ENCODE peak calls at places on chromosomes 4 and X, in seven cellular contexts. Y is fibroblast of lung, A is breast epithelium, D is foreskin keratinocyte, N is GM23338, L is iPS DF 6.9, Z is H9. J is an unnamed sample.

GRCh38 chr4:17155486-17155885 is 257.0 kb upstream of the LDB2 start:
- DNase-seq in Y (no peak), A (no peak), D (no peak), N (no peak), L (no peak), Z (no peak), J (no peak)

GRCh38 chr4:180434131-180434895 is 1808.9 kb upstream of the TENM3 start:
- DNase-seq in Y (no peak), A (no peak), D (peak), N (no peak), L (no peak), Z (no peak), J (peak)

GRCh38 chrX:94831364-94831763 is 1157.4 kb downstream of the FAM133A start:
- DNase-seq in Y (peak), A (no peak), D (no peak), N (peak), L (no peak), Z (no peak), J (no peak)

GRCh38 chrX:103347682-103348397 is 8.5 kb upstream of the TCEAL9 start:
- DNase-seq in Y (no peak), A (no peak), D (no peak), N (peak), L (no peak), Z (peak), J (no peak)

GRCh38 chr4:97279410-97279809 is 863.9 kb downstream of the STPG2 start:
- DNase-seq in Y (no peak), A (no peak), D (no peak), N (no peak), L (no peak), Z (no peak), J (no peak)

GRCh38 chrX:154750301-154751120 is at the start of gene GAB3:
- DNase-seq in Y (no peak), A (no peak), D (no peak), N (peak), L (no peak), Z (no peak), J (no peak)

GRCh38 chr4:26782168-26782829 is 78.3 kb upstream of the STIM2 start:
- DNase-seq in Y (no peak), A (no peak), D (no peak), N (no peak), L (no peak), Z (no peak), J (no peak)

GRCh38 chr4:186021461-186022167 is 47.3 kb upstream of the TLR3 start:
- DNase-seq in Y (peak), A (no peak), D (no peak), N (peak), L (peak), Z (peak), J (no peak)

GRCh38 chrX:119655125-119655524 is 37.8 kb downstream of the SEPTIN6 start:
- DNase-seq in Y (peak), A (no peak), D (peak), N (no peak), L (no peak), Z (no peak), J (peak)

GRCh38 chr4:41656572-41657301 is 91.8 kb downstream of the PHOX2B start:
- DNase-seq in Y (no peak), A (no peak), D (no peak), N (no peak), L (no peak), Z (no peak), J (no peak)

GRCh38 chr4:107913283-107913899 is 18.0 kb upstream of the CYP2U1 start:
- DNase-seq in Y (peak), A (no peak), D (no peak), N (peak), L (no peak), Z (no peak), J (peak)

GRCh38 chr4:123077330-123077729 is 154.9 kb upstream of the NUDT6 start:
- DNase-seq in Y (no peak), A (no peak), D (no peak), N (no peak), L (no peak), Z (no peak), J (no peak)

GRCh38 chrX:119990409-119990994 is 47.0 kb upstream of the NKAP start:
- DNase-seq in Y (no peak), A (no peak), D (no peak), N (no peak), L (no peak), Z (peak), J (no peak)

GRCh38 chr4:109820563-109820962 is 5.0 kb downstream of the GAR1 start:
- DNase-seq in Y (peak), A (no peak), D (no peak), N (no peak), L (no peak), Z (no peak), J (no peak)

GRCh38 chr4:41934813-41935651 is at the start of gene TMEM33:
- DNase-seq in Y (peak), A (peak), D (peak), N (peak), L (peak), Z (peak), J (peak)

GRCh38 chrX:155612312-155613224 is at the start of gene TMLHE:
- DNase-seq in Y (peak), A (peak), D (peak), N (peak), L (no peak), Z (peak), J (no peak)

GRCh38 chr4:184526228-184526627 is 51.9 kb upstream of the IRF2 start:
- DNase-seq in Y (no peak), A (no peak), D (no peak), N (no peak), L (no peak), Z (no peak), J (no peak)

GRCh38 chr4:147174561-147174960 is 228.9 kb upstream of the TTC29 start:
- DNase-seq in Y (no peak), A (no peak), D (no peak), N (no peak), L (no peak), Z (no peak), J (no peak)

GRCh38 chr4:187940299-187940698 is 55.3 kb upstream of the ZFP42 start:
- DNase-seq in Y (no peak), A (no peak), D (no peak), N (no peak), L (no peak), Z (no peak), J (no peak)

GRCh38 chr4:72430988-72431387 is 138.0 kb downstream of the ADAMTS3 start:
- DNase-seq in Y (no peak), A (no peak), D (no peak), N (no peak), L (no peak), Z (no peak), J (no peak)

GRCh38 chr4:130703211-130703920 is 1607.4 kb downstream of the C4orf33 start:
- DNase-seq in Y (no peak), A (no peak), D (peak), N (no peak), L (no peak), Z (no peak), J (peak)

GRCh38 chr4:158861281-158861680 is 92.5 kb downstream of the FNIP2 start:
- DNase-seq in Y (no peak), A (no peak), D (no peak), N (no peak), L (no peak), Z (no peak), J (no peak)

GRCh38 chr4:85748654-85749053 is 273.7 kb downstream of the ARHGAP24 start:
- DNase-seq in Y (no peak), A (no peak), D (no peak), N (no peak), L (no peak), Z (no peak), J (no peak)
- H3K27ac ChIP-seq in Y (no peak), A (no peak), D (no peak), N (no peak), L (no peak), Z (no peak), J (no peak)

DNA sequence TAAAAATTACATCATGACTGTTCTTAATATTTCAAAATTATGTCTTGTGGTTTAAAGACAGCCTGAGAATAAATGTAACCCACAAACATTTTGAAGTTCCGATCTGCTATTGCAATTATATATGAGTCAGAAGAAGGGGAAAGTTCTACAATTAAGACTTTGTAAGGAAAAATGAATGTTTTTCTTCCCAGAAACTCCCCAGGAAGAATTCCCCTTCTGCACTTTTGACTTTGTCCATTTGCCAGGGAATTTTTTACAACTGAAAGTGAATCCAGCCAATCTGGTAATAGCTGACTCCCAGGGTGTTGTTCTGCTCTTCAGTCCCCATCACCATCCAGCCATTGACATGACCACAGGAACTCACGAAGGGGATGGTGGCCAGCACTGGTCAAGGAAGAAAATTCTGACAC is 61.6 kb upstream of the NOCT start:
- DNase-seq in Y (peak), A (no peak), D (peak), N (no peak), L (no peak), Z (no peak), J (no peak)
- H3K27ac ChIP-seq in Y (peak), A (peak), D (no peak), N (no peak), L (no peak), Z (no peak), J (no peak)

DNA sequence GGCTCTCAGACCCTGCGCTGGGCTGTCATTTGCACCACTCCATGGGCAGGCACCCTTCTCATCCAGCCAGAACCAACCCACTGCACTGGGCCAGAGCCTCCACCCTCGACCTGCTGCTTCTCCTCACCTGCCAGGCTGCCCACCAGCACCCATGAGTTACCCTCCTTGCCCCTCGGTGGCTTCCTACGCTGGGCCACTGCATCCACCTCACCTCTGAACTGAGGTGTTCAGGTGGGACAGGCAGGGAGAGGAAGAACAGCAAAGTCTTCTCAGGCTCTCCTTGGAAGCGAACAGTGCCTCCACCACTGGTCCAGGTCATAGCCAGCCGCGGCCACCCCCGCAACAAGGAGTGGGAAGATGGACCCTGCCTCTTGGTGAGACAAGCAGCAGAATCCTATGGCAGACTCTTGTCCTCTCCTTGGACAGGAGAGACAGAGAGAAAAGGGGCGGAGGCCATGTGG is 32.4 kb upstream of the HMX1 start:
- DNase-seq in Y (no peak), A (no peak), D (no peak), N (no peak), L (no peak), Z (no peak), J (no peak)
- H3K27ac ChIP-seq in Y (no peak), A (no peak), D (no peak), N (no peak), L (no peak), Z (no peak), J (no peak)

DNA sequence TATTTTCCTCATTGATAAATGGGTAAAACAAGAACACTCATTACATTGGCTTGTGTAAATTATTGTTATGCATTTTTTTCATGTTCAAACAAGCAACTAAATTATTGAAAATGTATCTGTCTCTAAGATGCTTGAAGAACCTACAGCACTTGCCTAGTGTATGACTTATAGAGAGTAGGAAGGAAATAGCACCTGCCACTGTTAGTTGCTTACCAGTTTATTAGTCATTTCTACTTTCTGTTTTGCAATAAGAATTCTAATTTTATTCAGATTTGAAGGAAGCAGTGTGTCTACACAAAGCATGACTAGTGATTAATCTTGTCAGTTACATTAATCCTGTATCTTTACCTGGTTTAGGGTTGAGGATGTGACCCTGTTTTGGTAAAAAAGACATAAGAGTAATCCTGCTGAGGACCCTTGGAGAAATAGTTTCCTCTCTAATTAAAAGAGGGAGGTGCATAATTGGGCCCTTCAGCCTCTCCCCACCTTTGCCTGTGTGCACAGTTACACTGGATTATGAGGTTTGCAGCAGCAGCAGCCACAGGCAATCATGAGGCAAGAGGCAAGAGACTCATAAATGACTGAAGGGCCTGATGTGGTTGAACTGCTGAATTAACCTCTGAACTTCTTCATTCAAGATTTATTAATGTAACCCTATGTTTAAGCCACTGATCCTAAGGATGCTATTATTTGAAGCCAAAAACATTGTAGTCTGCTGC is 1202.1 kb downstream of the ADGRL3 start:
- DNase-seq in Y (no peak), A (no peak), D (no peak), N (no peak), L (no peak), Z (no peak), J (no peak)
- H3K27ac ChIP-seq in Y (no peak), A (no peak), D (no peak), N (no peak), L (no peak), Z (no peak), J (no peak)

DNA sequence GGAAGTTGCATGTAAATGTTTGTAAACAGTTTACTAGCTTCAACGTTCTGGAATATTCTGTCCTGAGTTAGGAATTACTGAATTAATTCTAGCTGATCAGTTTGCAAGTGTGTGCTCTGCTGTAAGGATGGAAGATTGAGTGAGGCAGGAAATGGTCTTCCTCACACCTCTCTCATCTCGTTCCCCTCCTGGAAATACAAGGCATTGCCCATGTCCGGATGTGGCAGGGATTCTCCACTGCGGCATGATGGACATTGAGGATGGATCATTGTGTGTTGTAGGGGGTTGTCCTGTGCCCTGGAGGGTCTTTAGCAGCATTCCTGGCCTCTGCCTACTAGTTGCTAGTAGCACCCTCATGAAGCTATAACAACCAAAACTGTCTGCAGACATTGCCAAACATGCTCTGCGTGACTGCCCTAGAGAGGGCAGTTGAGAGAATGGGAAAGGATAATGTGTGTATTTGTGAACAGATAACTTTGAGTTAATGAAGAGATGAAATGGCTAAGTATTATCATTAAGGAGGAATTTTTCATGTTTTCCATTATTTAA is 12.6 kb downstream of the CA5B start:
- DNase-seq in Y (peak), A (no peak), D (no peak), N (no peak), L (no peak), Z (no peak), J (no peak)
- H3K27ac ChIP-seq in Y (peak), A (peak), D (no peak), N (no peak), L (no peak), Z (no peak), J (no peak)

GRCh38 chr4:57591073-57591472 is 480.9 kb upstream of the IGFBP7 start:
- DNase-seq in Y (no peak), A (no peak), D (no peak), N (no peak), L (no peak), Z (no peak), J (no peak)

GRCh38 chr4:57588557-57588956 is 478.4 kb upstream of the IGFBP7 start:
- DNase-seq in Y (no peak), A (no peak), D (no peak), N (no peak), L (no peak), Z (no peak), J (no peak)
- H3K27ac ChIP-seq in Y (no peak), A (no peak), D (no peak), N (no peak), L (no peak), Z (no peak), J (no peak)

DNA sequence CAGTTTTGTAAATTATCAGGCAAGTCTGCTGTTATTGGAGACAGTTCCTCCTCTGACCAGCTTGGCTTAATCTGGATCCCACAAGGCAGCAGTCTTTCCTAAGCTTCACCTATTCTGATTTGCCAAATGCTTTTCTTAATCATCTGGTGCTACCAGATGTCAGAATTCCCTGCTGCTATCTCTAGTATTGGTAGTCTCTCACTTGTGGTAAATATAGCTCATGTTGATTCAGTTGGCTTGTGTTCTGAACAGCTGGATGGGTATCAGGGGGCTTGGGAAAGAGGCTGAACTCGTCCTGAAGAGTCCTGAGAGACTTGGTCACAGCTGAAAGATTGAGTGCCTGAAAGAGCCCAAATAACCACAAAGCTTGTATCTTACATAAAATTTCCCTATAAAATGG is 103.9 kb upstream of the GPRIN3 start:
- DNase-seq in Y (peak), A (no peak), D (no peak), N (no peak), L (no peak), Z (no peak), J (no peak)
- H3K27ac ChIP-seq in Y (no peak), A (no peak), D (no peak), N (no peak), L (no peak), Z (no peak), J (no peak)

GRCh38 chrX:70301716-70302115 is 11.8 kb downstream of the KIF4A start:
- DNase-seq in Y (peak), A (no peak), D (no peak), N (no peak), L (no peak), Z (no peak), J (no peak)
- H3K27ac ChIP-seq in Y (peak), A (no peak), D (no peak), N (no peak), L (no peak), Z (no peak), J (no peak)

DNA sequence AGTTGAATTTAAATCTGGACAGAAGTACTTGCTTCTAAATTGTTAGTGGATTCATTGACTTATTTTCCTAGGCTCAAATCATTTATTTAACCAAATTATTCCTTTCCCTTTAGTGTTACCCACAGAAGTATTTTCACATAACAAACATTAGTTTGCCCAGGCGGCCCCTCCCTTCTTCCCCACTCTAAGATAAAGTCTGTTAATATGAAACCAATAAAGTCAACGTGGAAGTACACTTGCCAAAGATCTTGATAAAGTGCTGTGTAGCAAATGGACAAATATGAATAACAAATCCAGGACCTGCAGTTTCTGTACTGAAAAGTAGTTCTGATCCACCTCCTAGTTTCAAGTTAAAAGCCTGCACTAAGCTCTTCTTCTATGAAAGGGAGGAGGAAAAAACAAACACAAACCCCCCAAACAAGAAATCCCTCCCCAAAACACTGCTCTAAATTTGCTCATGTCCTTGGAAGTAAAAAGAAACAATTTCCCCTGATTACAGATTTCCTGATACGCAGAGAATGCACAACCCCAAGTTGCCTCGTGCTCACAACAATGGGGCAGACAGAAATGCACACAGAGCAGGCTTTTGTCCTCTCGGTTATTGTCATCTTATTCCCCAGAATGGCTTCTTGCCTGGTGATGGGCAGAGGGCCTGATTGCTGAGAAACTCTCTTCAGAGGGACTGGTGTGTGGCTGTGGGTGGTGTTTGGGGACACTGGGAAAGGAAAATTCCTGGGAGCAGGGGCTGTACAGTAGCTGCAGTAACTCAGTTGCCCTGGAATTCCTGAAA is 23.2 kb downstream of the TMSB4X start:
- DNase-seq in Y (no peak), A (no peak), D (no peak), N (no peak), L (no peak), Z (no peak), J (no peak)
- H3K27ac ChIP-seq in Y (no peak), A (no peak), D (no peak), N (no peak), L (no peak), Z (no peak), J (no peak)